ENCODE peak calls at places on chromosomes 2 and 18, in four cellular contexts. U, E, N and G are unnamed samples.

GRCh38 chr2:55361465-55362189 is 58.0 kb downstream of the CCDC88A start:
- DNase-seq in N (no peak), E (no peak), U (no peak), G (no peak)

GRCh38 chr2:148615446-148615845 is 29.1 kb upstream of the EPC2 start:
- DNase-seq in U (peak; percentile 42), E (no peak), N (no peak), G (no peak)

GRCh38 chr2:96095116-96095636 is 21.2 kb downstream of the ADRA2B start:
- DNase-seq in E (no peak), N (no peak), U (no peak), G (no peak)

GRCh38 chr2:224594840-224595239 is 9.7 kb upstream of the CUL3 start:
- DNase-seq in N (no peak), U (no peak), E (no peak), G (no peak)

GRCh38 chr2:100248044-100248330 is 74.3 kb downstream of the LONRF2 start:
- DNase-seq in U (no peak), N (no peak), E (no peak), G (no peak)

GRCh38 chr2:37156071-37156856 is 516 bp downstream of the EIF2AK2 start:
- DNase-seq in N (peak; percentile 38), E (peak; percentile 14), U (peak; percentile 31), G (no peak)

GRCh38 chr2:150485871-150486538 is 1.5 kb downstream of the RND3 start:
- DNase-seq in N (peak; percentile 74), E (no peak), U (peak; percentile 62), G (no peak)

GRCh38 chr2:141109633-141110032 is 1021.2 kb downstream of the LRP1B start:
- DNase-seq in U (peak; percentile 38), E (no peak), N (no peak), G (no peak)

GRCh38 chr2:179850188-179850587 is 11.2 kb downstream of the ZNF385B start:
- DNase-seq in E (no peak), U (no peak), N (no peak), G (no peak)

GRCh38 chr18:26729439-26729838 is 136.1 kb downstream of the AQP4 start:
- DNase-seq in U (no peak), N (no peak), E (no peak), G (no peak)

GRCh38 chr2:3557588-3558204 is 437 bp downstream of the RNASEH1 start:
- DNase-seq in N (no peak), U (no peak), E (no peak), G (no peak)

GRCh38 chr2:118530976-118531375 is 316.5 kb downstream of the EN1 start:
- DNase-seq in N (no peak), E (no peak), U (no peak), G (no peak)

GRCh38 chr2:71901466-71901865 is 246.2 kb downstream of the CYP26B1 start:
- DNase-seq in U (no peak), N (peak; percentile 29), E (no peak), G (no peak)

GRCh38 chr2:31312898-31313297 is 78.9 kb downstream of the EHD3 start:
- DNase-seq in E (no peak), U (no peak), N (no peak), G (no peak)

GRCh38 chr2:72781500-72781899 is 44.3 kb downstream of the EXOC6B start:
- DNase-seq in N (no peak), U (no peak), E (no peak), G (no peak)

GRCh38 chr2:1660656-1661650 is 83.4 kb downstream of the PXDN start:
- DNase-seq in U (peak; percentile 15), E (no peak), N (no peak), G (no peak)

GRCh38 chr18:36993068-36993467 is 164.1 kb downstream of the KIAA1328 start:
- DNase-seq in U (no peak), E (no peak), N (no peak), G (peak; percentile 9)

GRCh38 chr2:5195636-5196035 is 496.5 kb upstream of the SOX11 start:
- DNase-seq in E (no peak), U (no peak), N (no peak), G (no peak)

GRCh38 chr2:190415251-190415650 is 7.1 kb downstream of the MFSD6 start:
- DNase-seq in U (no peak), E (no peak), N (no peak), G (no peak)

GRCh38 chr18:70363861-70364260 is 75.0 kb downstream of the SOCS6 start:
- DNase-seq in U (no peak), N (no peak), E (no peak), G (no peak)

GRCh38 chr2:67260348-67261277 is 136.5 kb upstream of the ETAA1 start:
- DNase-seq in N (peak; percentile 42), E (no peak), U (no peak), G (peak; percentile 51)

GRCh38 chr2:31318360-31319336 is 84.7 kb downstream of the EHD3 start:
- DNase-seq in E (peak; percentile 10), N (peak; percentile 57), U (no peak), G (peak; percentile 79)